ENCODE peak calls at places on chromosomes 4 and X, in nine cellular contexts. I is hepatocyte, J is A549, Q is tibial nerve, M is osteoblast, N is body of pancreas, Z is ovary, O is spleen, G is fibroblast of pulmonary artery. U is an unnamed sample.

GRCh38 chr4:1291091-1291490 is 1.4 kb downstream of the MAEA start:
- DNase-seq in I (no peak), J (no peak), Q (no peak), M (no peak), N (no peak), Z (no peak), O (peak; percentile 59), G (no peak), U (no peak)

GRCh38 chr4:4788573-4788972 is 70.9 kb upstream of the MSX1 start:
- DNase-seq in I (no peak), J (no peak), Q (no peak), M (no peak), N (no peak), Z (no peak), O (no peak), G (no peak), U (no peak)

GRCh38 chrX:9396930-9397329 is 67.9 kb upstream of the TBL1X start:
- DNase-seq in I (peak; percentile 36), J (peak; percentile 63), Q (no peak), M (no peak), N (no peak), Z (no peak), O (no peak), G (peak; percentile 14), U (peak; percentile 20)

GRCh38 chr4:6576932-6577331 is 1.9 kb downstream of the MAN2B2 start:
- DNase-seq in I (no peak), J (no peak), Q (no peak), M (peak; percentile 46), N (no peak), Z (no peak), O (no peak), G (no peak), U (no peak)

GRCh38 chrX:110444996-110445395 is 86.3 kb downstream of the RTL9 start:
- DNase-seq in I (no peak), J (no peak), Q (no peak), M (no peak), N (no peak), Z (no peak), O (no peak), G (no peak), U (no peak)

GRCh38 chrX:40008841-40009461 is 88.8 kb downstream of the BCOR start:
- DNase-seq in I (peak; percentile 54), J (no peak), Q (no peak), M (peak; percentile 86), N (peak; percentile 22), Z (no peak), O (peak; percentile 84), G (peak; percentile 9), U (no peak)

GRCh38 chr4:152509595-152510209 is 26.2 kb downstream of the FBXW7 start:
- DNase-seq in I (no peak), J (no peak), Q (no peak), M (no peak), N (no peak), Z (no peak), O (no peak), G (no peak), U (no peak)

GRCh38 chr4:188941524-188942109 is 802.4 kb downstream of the TRIML1 start:
- DNase-seq in I (peak; percentile 54), J (peak; percentile 90), Q (no peak), M (peak; percentile 90), N (no peak), Z (no peak), O (no peak), G (peak; percentile 74), U (peak; percentile 94)

GRCh38 chr4:119735136-119735770 is 106.6 kb upstream of the PDE5A start:
- DNase-seq in I (peak; percentile 16), J (peak; percentile 18), Q (no peak), M (peak; percentile 76), N (no peak), Z (no peak), O (no peak), G (peak; percentile 74), U (peak; percentile 87)

GRCh38 chrX:72141372-72142004 is 9.8 kb upstream of the RTL5 start:
- DNase-seq in I (no peak), J (no peak), Q (no peak), M (no peak), N (no peak), Z (no peak), O (no peak), G (no peak), U (no peak)

GRCh38 chrX:120365320-120365719 is 3.4 kb downstream of the ATP1B4 start:
- DNase-seq in I (peak; percentile 38), J (peak; percentile 10), Q (peak; percentile 11), M (no peak), N (peak; percentile 46), Z (peak; percentile 31), O (peak; percentile 79), G (peak; percentile 11), U (peak; percentile 3)

GRCh38 chr4:153488719-153489384 is 22.7 kb downstream of the TMEM131L start:
- DNase-seq in I (no peak), J (no peak), Q (no peak), M (no peak), N (no peak), Z (no peak), O (peak; percentile 86), G (peak; percentile 10), U (no peak)

GRCh38 chr4:789571-790465 is 36.1 kb downstream of the CPLX1 start:
- DNase-seq in I (no peak), J (no peak), Q (peak; percentile 6), M (peak; percentile 68), N (no peak), Z (no peak), O (peak; percentile 77), G (no peak), U (no peak)

GRCh38 chr4:128322986-128323385 is 35.4 kb upstream of the PGRMC2 start:
- DNase-seq in I (peak; percentile 25), J (peak; percentile 75), Q (no peak), M (peak; percentile 53), N (no peak), Z (no peak), O (no peak), G (peak; percentile 77), U (peak; percentile 92)

GRCh38 chrX:153909024-153909979 is 4.8 kb downstream of the AVPR2 start:
- DNase-seq in I (no peak), J (no peak), Q (no peak), M (no peak), N (no peak), Z (no peak), O (peak; percentile 76), G (no peak), U (no peak)

GRCh38 chrX:2875798-2876399 is 47.2 kb downstream of the GYG2 start:
- DNase-seq in I (peak; percentile 39), J (peak; percentile 36), Q (no peak), M (no peak), N (peak; percentile 41), Z (no peak), O (no peak), G (peak; percentile 23), U (no peak)

GRCh38 chr4:87543835-87544461 is 14.8 kb upstream of the SPARCL1 start:
- DNase-seq in I (peak; percentile 61), J (peak; percentile 48), Q (no peak), M (peak; percentile 74), N (no peak), Z (no peak), O (no peak), G (peak; percentile 83), U (peak; percentile 58)

GRCh38 chrX:102712967-102713677 is 874 bp downstream of the GPRASP2 start:
- DNase-seq in I (peak; percentile 72), J (peak; percentile 70), Q (peak; percentile 34), M (peak; percentile 85), N (peak; percentile 72), Z (peak; percentile 78), O (no peak), G (peak; percentile 68), U (peak; percentile 38)

GRCh38 chr4:1246901-1247810 is 1.8 kb downstream of the CTBP1 start:
- DNase-seq in I (peak; percentile 55), J (no peak), Q (no peak), M (peak; percentile 93), N (no peak), Z (peak; percentile 47), O (peak; percentile 85), G (no peak), U (no peak)

GRCh38 chr4:42628740-42629139 is 28.2 kb downstream of the ATP8A1 start:
- DNase-seq in I (no peak), J (no peak), Q (no peak), M (no peak), N (no peak), Z (no peak), O (no peak), G (no peak), U (no peak)

GRCh38 chr4:153341575-153342090 is 2.9 kb upstream of the MND1 start:
- DNase-seq in I (peak; percentile 6), J (peak; percentile 23), Q (no peak), M (peak; percentile 68), N (no peak), Z (no peak), O (no peak), G (peak; percentile 61), U (peak; percentile 42)

GRCh38 chrX:29687687-29688086 is 527.7 kb upstream of the MAGEB2 start:
- DNase-seq in I (peak; percentile 4), J (peak; percentile 22), Q (no peak), M (peak; percentile 78), N (no peak), Z (no peak), O (no peak), G (peak; percentile 61), U (peak; percentile 21)

DNA sequence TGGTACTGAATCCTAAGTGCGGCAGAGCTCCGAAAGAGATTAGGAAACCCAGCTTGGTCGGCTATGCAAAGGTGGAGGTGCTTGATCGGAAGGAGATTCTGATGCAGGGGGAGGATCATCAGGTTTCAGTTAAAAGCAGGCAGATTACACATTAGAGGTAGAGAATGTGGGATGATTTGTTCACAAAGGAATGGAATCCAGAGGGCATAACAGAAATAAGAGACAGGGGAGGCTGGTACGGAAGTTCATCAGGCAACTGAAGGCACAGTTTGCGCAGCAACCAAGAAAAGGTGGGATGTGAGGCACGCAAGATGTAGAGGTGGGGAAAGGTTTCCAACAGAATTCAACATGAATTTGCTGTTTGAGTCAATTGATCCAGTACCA is 432 bp upstream of the ZNF330 start:
- DNase-seq in I (no peak), J (no peak), Q (no peak), M (no peak), N (no peak), Z (no peak), O (no peak), G (no peak), U (no peak)
- H3K4me3 ChIP-seq in I (no peak overlapping the region), J (peak overlapping the region; percentile 92), Q (peak overlapping the region; percentile 98), M (peak overlapping the region; percentile 98), N (no peak overlapping the region), Z (peak overlapping the region; percentile 100), O (peak overlapping the region; percentile 77), G (peak overlapping the region; percentile 92), U (peak overlapping the region; percentile 83)

GRCh38 chr4:154559141-154559841 is 3.5 kb upstream of the FGB start:
- DNase-seq in I (peak; percentile 80), J (peak; percentile 86), Q (no peak), M (peak; percentile 47), N (no peak), Z (no peak), O (no peak), G (peak; percentile 73), U (peak; percentile 43)
- TF ChIP-seq CTCF in I (peak; percentile 68), J (peak; percentile 81), Q (peak; percentile 43), M (peak; percentile 72), N (peak; percentile 77), Z (no peak), O (peak; percentile 19), G (peak; percentile 69), U (peak; percentile 63)

GRCh38 chr4:144646523-144647094 is 653 bp downstream of the HHIP start:
- DNase-seq in I (peak; percentile 47), J (no peak), Q (no peak), M (peak; percentile 87), N (peak; percentile 30), Z (peak; percentile 37), O (no peak), G (peak; percentile 40), U (no peak)
- H3K4me3 ChIP-seq in I (peak overlapping the region; percentile 71), J (peak overlapping the region; percentile 56), Q (peak overlapping the region; percentile 56), M (peak overlapping the region; percentile 77), N (peak overlapping the region; percentile 29), Z (peak overlapping the region; percentile 43), O (no peak overlapping the region), G (peak overlapping the region; percentile 89), U (peak overlapping the region; percentile 60)

GRCh38 chr4:155353923-155354540 is 22.7 kb downstream of the MAP9 start:
- DNase-seq in I (peak; percentile 81), J (peak; percentile 59), Q (peak; percentile 42), M (peak; percentile 9), N (peak; percentile 65), Z (peak; percentile 74), O (peak; percentile 75), G (peak; percentile 80), U (peak; percentile 43)
- TF ChIP-seq CTCF in I (peak; percentile 94), J (peak; percentile 90), Q (peak; percentile 54), M (peak; percentile 83), N (peak; percentile 67), Z (no peak), O (peak; percentile 35), G (peak; percentile 93), U (peak; percentile 86)

U was measured in AG10803.